ENCODE peak calls at places on chromosomes 4 and X, in seven cellular contexts. F is fibroblast of lung; R is AG10803; D is CD8-positive, alpha-beta T cell; M is uterus; N is fibroblast of the aortic adventitia; O is fibroblast of mammary gland. H is an unnamed sample.

GRCh38 chrX:154714925-154715324 is 36.0 kb downstream of the GAB3 start:
- DNase-seq in O (peak; percentile 62), R (peak; percentile 47), F (peak; percentile 58), M (peak; percentile 36), D (no peak), N (peak; percentile 69), H (no peak)

GRCh38 chrX:115191490-115192243 is 2.5 kb downstream of the RBMXL3 start:
- DNase-seq in M (no peak), F (no peak), O (no peak), R (no peak), D (no peak), N (no peak), H (no peak)

GRCh38 chr4:182628000-182628399 is 289.2 kb downstream of the DCTD start:
- DNase-seq in N (no peak), D (no peak), F (no peak), O (no peak), M (no peak), R (no peak), H (no peak)

GRCh38 chr4:140271553-140271952 is 101.9 kb upstream of the SCOC start:
- DNase-seq in M (no peak), R (no peak), D (no peak), F (no peak), O (no peak), N (no peak), H (no peak)

GRCh38 chr4:150244600-150244999 is 166.4 kb downstream of the DCLK2 start:
- DNase-seq in F (peak; percentile 80), O (peak; percentile 60), M (no peak), D (no peak), R (peak; percentile 62), N (peak; percentile 60), H (no peak)

GRCh38 chrX:41599507-41599906 is 89.3 kb upstream of the GPR34 start:
- DNase-seq in D (no peak), M (no peak), F (no peak), N (no peak), O (no peak), R (no peak), H (no peak)

GRCh38 chr4:118586357-118586790 is 98.8 kb upstream of the METTL14 start:
- DNase-seq in M (no peak), R (peak; percentile 30), D (no peak), O (peak; percentile 8), F (peak; percentile 36), N (peak; percentile 49), H (no peak)

GRCh38 chr4:32824321-32824720 is 2104.2 kb downstream of the PCDH7 start:
- DNase-seq in M (no peak), N (peak; percentile 74), F (peak; percentile 51), O (peak; percentile 37), D (no peak), R (no peak), H (no peak)

GRCh38 chr4:158999166-158999682 is 103.7 kb upstream of the RAPGEF2 start:
- DNase-seq in M (no peak), R (no peak), F (no peak), N (no peak), D (no peak), O (no peak), H (no peak)

GRCh38 chrX:130084651-130085237 is 25.6 kb downstream of the ELF4 start:
- DNase-seq in R (no peak), D (no peak), F (no peak), M (no peak), O (no peak), N (no peak), H (no peak)

GRCh38 chr4:56909083-56909981 is 1.6 kb downstream of the REST start:
- DNase-seq in F (peak; percentile 53), D (peak; percentile 34), O (peak; percentile 49), R (peak; percentile 56), N (peak; percentile 58), M (peak; percentile 43), H (no peak)

GRCh38 chr4:110442309-110442708 is 33.6 kb upstream of the ENPEP start:
- DNase-seq in F (no peak), M (no peak), N (no peak), D (no peak), R (no peak), O (peak; percentile 3), H (no peak)

GRCh38 chr4:83213640-83214039 is 71.0 kb downstream of the COQ2 start:
- DNase-seq in R (no peak), F (no peak), O (no peak), D (no peak), N (no peak), M (no peak), H (no peak)

GRCh38 chr4:47531241-47531953 is 46.3 kb downstream of the ATP10D start:
- DNase-seq in M (no peak), N (peak; percentile 89), D (peak; percentile 36), R (peak; percentile 92), O (peak; percentile 88), F (peak; percentile 75), H (peak; percentile 27)

GRCh38 chrX:9943420-9943819 is 23.7 kb upstream of the CLDN34 start:
- DNase-seq in R (no peak), N (no peak), O (no peak), D (no peak), F (no peak), M (no peak), H (no peak)

GRCh38 chr4:161929966-161930365 is 233.8 kb downstream of the FSTL5 start:
- DNase-seq in M (no peak), O (no peak), R (peak; percentile 31), D (no peak), F (no peak), N (no peak), H (peak; percentile 22)

GRCh38 chr4:85170241-85170640 is 203.8 kb upstream of the WDFY3 start:
- DNase-seq in M (no peak), N (no peak), F (no peak), R (no peak), D (no peak), O (no peak), H (no peak)

GRCh38 chr4:163395758-163396157 is 52.1 kb downstream of the NPY5R start:
- DNase-seq in M (no peak), D (no peak), F (no peak), O (no peak), N (no peak), R (no peak), H (no peak)

GRCh38 chr4:3098346-3098745 is 23.9 kb downstream of the HTT start:
- DNase-seq in O (peak; percentile 48), M (no peak), R (peak; percentile 38), D (no peak), N (no peak), F (no peak), H (no peak)

GRCh38 chr4:24664956-24665355 is 80.6 kb upstream of the DHX15 start:
- DNase-seq in F (peak; percentile 67), O (peak; percentile 63), M (no peak), N (peak; percentile 75), D (no peak), R (peak; percentile 92), H (no peak)

GRCh38 chr4:39054497-39054896 is 7.5 kb upstream of the KLHL5 start:
- DNase-seq in O (no peak), D (no peak), N (no peak), R (no peak), M (no peak), F (no peak), H (no peak)

GRCh38 chr4:1416051-1416947 is 10.1 kb upstream of the NKX1-1 start:
- DNase-seq in M (no peak), R (no peak), F (no peak), N (no peak), O (no peak), D (no peak), H (no peak)

GRCh38 chr4:169791527-169792156 is 33.9 kb upstream of the HPF1 start:
- DNase-seq in D (no peak), M (peak; percentile 16), F (peak; percentile 71), O (peak; percentile 70), N (peak; percentile 69), R (peak; percentile 63), H (peak; percentile 40)

GRCh38 chr4:155529197-155529596 is 137.5 kb upstream of the GUCY1A1 start:
- DNase-seq in R (peak; percentile 48), D (no peak), O (peak; percentile 69), N (no peak), F (peak; percentile 63), M (no peak), H (no peak)
- TF ChIP-seq CTCF in R (peak; percentile 45), D (no peak), O (peak; percentile 57), N (no peak), F (no peak), M (peak; percentile 35), H (peak; percentile 52)

GRCh38 chrX:86148594-86148993 is 343 bp downstream of the DACH2 start:
- DNase-seq in F (no peak), R (no peak), O (no peak), M (no peak), D (no peak), N (no peak), H (no peak)

GRCh38 chrX:86146102-86146501 is 2.1 kb upstream of the DACH2 start:
- DNase-seq in R (no peak), F (no peak), D (no peak), O (no peak), M (no peak), N (no peak), H (no peak)

GRCh38 chrX:86154586-86154985 is 6.3 kb downstream of the DACH2 start:
- DNase-seq in F (no peak), M (no peak), D (no peak), R (no peak), O (no peak), N (no peak), H (no peak)

GRCh38 chrX:86148024-86148511 is at the start of gene DACH2:
- DNase-seq in R (peak; percentile 33), D (no peak), O (peak; percentile 25), N (peak; percentile 16), F (peak; percentile 78), M (peak; percentile 80), H (no peak)

DNA sequence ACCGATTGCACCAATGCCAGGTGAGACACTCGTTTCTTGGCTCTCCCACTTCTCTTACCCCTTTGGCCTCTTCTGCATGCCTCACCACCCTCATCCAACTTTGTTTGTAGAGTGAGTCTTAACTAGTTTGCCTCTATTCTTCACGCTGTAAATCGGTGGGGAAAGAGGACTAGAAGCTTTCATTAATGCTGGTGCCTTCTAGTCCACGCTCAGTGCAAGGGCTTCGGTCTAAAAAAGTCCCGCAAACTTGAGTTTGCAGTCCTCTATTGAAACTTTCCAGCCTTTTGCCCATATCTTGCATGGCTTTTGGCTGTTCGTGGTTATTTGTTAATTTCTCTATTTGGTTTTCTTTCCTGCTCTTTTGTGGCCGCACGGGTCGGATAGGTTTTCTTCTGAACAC is 838 bp downstream of the DACH2 start:
- DNase-seq in N (no peak), R (no peak), O (no peak), M (no peak), D (no peak), F (no peak), H (no peak)
- H3K4me3 ChIP-seq in N (no peak overlapping the region), R (no peak overlapping the region), O (no peak overlapping the region), M (peak overlapping the region; percentile 40), D (no peak overlapping the region), F (peak overlapping the region; percentile 14), H (no peak overlapping the region)

DNA sequence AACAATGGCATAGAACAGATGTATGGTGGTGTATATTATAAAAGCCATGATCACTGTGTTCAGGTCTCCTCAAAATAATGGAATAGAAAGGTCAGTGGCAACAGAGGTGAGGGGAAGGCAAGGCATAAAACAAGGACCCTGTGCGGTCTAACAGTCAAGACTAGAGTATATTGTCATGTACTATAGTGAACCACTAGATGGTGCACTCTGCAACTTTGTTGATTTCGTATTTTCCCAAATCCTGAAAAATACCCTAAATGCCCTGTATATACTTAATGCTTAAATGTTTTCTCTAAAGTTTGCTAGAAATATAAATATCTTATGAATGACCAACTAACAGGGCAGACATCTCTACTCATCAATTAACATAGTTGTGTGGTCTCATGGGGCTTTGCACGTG is 453.0 kb downstream of the PCDH11X start:
- DNase-seq in O (peak; percentile 4), D (no peak), N (no peak), F (peak; percentile 24), M (no peak), R (no peak), H (no peak)
- TF ChIP-seq CTCF in O (peak; percentile 39), D (no peak), N (peak; percentile 47), F (peak; percentile 19), M (no peak), R (peak; percentile 8), H (no peak)

GRCh38 chr4:4490041-4490440 is 51.8 kb downstream of the STX18 start:
- DNase-seq in D (no peak), O (no peak), R (no peak), M (no peak), N (peak; percentile 47), F (peak; percentile 17), H (no peak)
- H3K4me3 ChIP-seq in D (no peak overlapping the region), O (no peak overlapping the region), R (no peak overlapping the region), M (no peak overlapping the region), N (no peak overlapping the region), F (no peak overlapping the region), H (no peak overlapping the region)